ENCODE peak calls at places on chromosomes 16 and 17, in six cellular contexts. Q, X, E, N, Y and C are unnamed samples.
A peak's percentile ranks its signal among the peaks of the same experiment; 100 is the strongest.

GRCh38 chr17:263271-263670 is 81.8 kb upstream of the DOC2B start:
- DNase-seq in Q (no peak), X (no peak), E (no peak), N (no peak), Y (no peak), C (no peak)

GRCh38 chr16:47143329-47143676 is 442 bp downstream of the NETO2 start:
- DNase-seq in Q (peak; percentile 15), X (peak; percentile 74), E (peak; percentile 72), N (peak; percentile 4), Y (peak; percentile 73), C (peak; percentile 6)

GRCh38 chr16:5582529-5582928 is 484.9 kb upstream of the EEF2KMT start:
- DNase-seq in Q (no peak), X (no peak), E (no peak), N (no peak), Y (no peak), C (no peak)

GRCh38 chr17:57210224-57210553 is 46.1 kb upstream of the MSI2 start:
- DNase-seq in Q (no peak), X (no peak), E (peak; percentile 14), N (no peak), Y (peak; percentile 20), C (no peak)

GRCh38 chr16:49780436-49780835 is 75.5 kb downstream of the ZNF423 start:
- DNase-seq in Q (no peak), X (no peak), E (no peak), N (no peak), Y (no peak), C (no peak)

GRCh38 chr17:77186141-77186604 is 45.4 kb downstream of the SEC14L1 start:
- DNase-seq in Q (no peak), X (no peak), E (no peak), N (no peak), Y (no peak), C (no peak)

GRCh38 chr17:57873261-57874057 is 23.6 kb upstream of the MRPS23 start:
- DNase-seq in Q (no peak), X (no peak), E (no peak), N (no peak), Y (no peak), C (no peak)

GRCh38 chr17:77376795-77377751 is 236.3 kb downstream of the SEC14L1 start:
- DNase-seq in Q (no peak), X (no peak), E (no peak), N (no peak), Y (no peak), C (no peak)

GRCh38 chr17:74096456-74096855 is 107.0 kb upstream of the RPL38 start:
- DNase-seq in Q (no peak), X (no peak), E (no peak), N (no peak), Y (no peak), C (no peak)

GRCh38 chr17:44348988-44349364 is 3.9 kb downstream of the GRN start:
- DNase-seq in Q (no peak), X (no peak), E (no peak), N (no peak), Y (no peak), C (no peak)

GRCh38 chr16:27164280-27164837 is 39.0 kb upstream of the KDM8 start:
- DNase-seq in Q (no peak), X (no peak), E (no peak), N (no peak), Y (no peak), C (no peak)

GRCh38 chr16:69413045-69413664 is 11.3 kb upstream of the CYB5B start:
- DNase-seq in Q (no peak), X (no peak), E (no peak), N (no peak), Y (no peak), C (no peak)

GRCh38 chr16:56708418-56708817 is 21.5 kb upstream of the NUP93 start:
- DNase-seq in Q (no peak), X (no peak), E (no peak), N (no peak), Y (no peak), C (no peak)

GRCh38 chr17:47802341-47803022 is 19.1 kb downstream of the OSBPL7 start:
- DNase-seq in Q (peak; percentile 62), X (peak; percentile 68), E (peak; percentile 48), N (no peak), Y (peak; percentile 73), C (no peak)

GRCh38 chr17:55990332-55991006 is 162.8 kb upstream of the ANKFN1 start:
- DNase-seq in Q (no peak), X (no peak), E (no peak), N (no peak), Y (no peak), C (no peak)